ENCODE peak calls at places on chromosomes 7 and 10, in four cellular contexts. One of them, this sample, is unnamed.

GRCh38 chr10:17430647-17431355 is 23.6 kb downstream of the ST8SIA6 start:
- DNase-seq in glomerular endothelial cell: peak
- DNase-seq in CD4-positive, alpha-beta memory T cell: peak
- DNase-seq in stimulated activated CD8-positive, alpha-beta memory T cell treated with anti-CD3 and anti-CD28 coated beads, Interleukin-2, amount 100 ng/mL, for 1 hour: no peak
- DNase-seq in this sample: peak

GRCh38 chr10:33506838-33507661 is 172.6 kb upstream of the NRP1 start:
- DNase-seq in glomerular endothelial cell: no peak
- DNase-seq in CD4-positive, alpha-beta memory T cell: no peak
- DNase-seq in stimulated activated CD8-positive, alpha-beta memory T cell treated with anti-CD3 and anti-CD28 coated beads, Interleukin-2, amount 100 ng/mL, for 1 hour: no peak
- DNase-seq in this sample: no peak

GRCh38 chr7:151630349-151630748 is 110.7 kb upstream of the RHEB start:
- DNase-seq in glomerular endothelial cell: no peak
- DNase-seq in CD4-positive, alpha-beta memory T cell: no peak
- DNase-seq in stimulated activated CD8-positive, alpha-beta memory T cell treated with anti-CD3 and anti-CD28 coated beads, Interleukin-2, amount 100 ng/mL, for 1 hour: no peak
- DNase-seq in this sample: no peak

GRCh38 chr10:44971935-44972792 is 6.4 kb downstream of the DEPP1 start:
- DNase-seq in glomerular endothelial cell: no peak
- DNase-seq in CD4-positive, alpha-beta memory T cell: no peak
- DNase-seq in stimulated activated CD8-positive, alpha-beta memory T cell treated with anti-CD3 and anti-CD28 coated beads, Interleukin-2, amount 100 ng/mL, for 1 hour: no peak
- DNase-seq in this sample: no peak

GRCh38 chr7:150368098-150368883 is at the start of gene REPIN1:
- DNase-seq in glomerular endothelial cell: no peak
- DNase-seq in CD4-positive, alpha-beta memory T cell: peak
- DNase-seq in stimulated activated CD8-positive, alpha-beta memory T cell treated with anti-CD3 and anti-CD28 coated beads, Interleukin-2, amount 100 ng/mL, for 1 hour: peak
- DNase-seq in this sample: peak

GRCh38 chr7:79495544-79496272 is 42.2 kb upstream of the MAGI2 start:
- DNase-seq in glomerular endothelial cell: no peak
- DNase-seq in CD4-positive, alpha-beta memory T cell: no peak
- DNase-seq in stimulated activated CD8-positive, alpha-beta memory T cell treated with anti-CD3 and anti-CD28 coated beads, Interleukin-2, amount 100 ng/mL, for 1 hour: no peak
- DNase-seq in this sample: no peak

GRCh38 chr10:103506061-103506460 is 12.6 kb downstream of the NEURL1 start:
- DNase-seq in glomerular endothelial cell: no peak
- DNase-seq in CD4-positive, alpha-beta memory T cell: no peak
- DNase-seq in stimulated activated CD8-positive, alpha-beta memory T cell treated with anti-CD3 and anti-CD28 coated beads, Interleukin-2, amount 100 ng/mL, for 1 hour: no peak
- DNase-seq in this sample: no peak

GRCh38 chr10:112330154-112330553 is 43.8 kb upstream of the ACSL5 start:
- DNase-seq in glomerular endothelial cell: no peak
- DNase-seq in CD4-positive, alpha-beta memory T cell: no peak
- DNase-seq in stimulated activated CD8-positive, alpha-beta memory T cell treated with anti-CD3 and anti-CD28 coated beads, Interleukin-2, amount 100 ng/mL, for 1 hour: no peak
- DNase-seq in this sample: no peak

GRCh38 chr7:124762611-124763143 is 2.9 kb downstream of the GPR37 start:
- DNase-seq in glomerular endothelial cell: no peak
- DNase-seq in CD4-positive, alpha-beta memory T cell: no peak
- DNase-seq in stimulated activated CD8-positive, alpha-beta memory T cell treated with anti-CD3 and anti-CD28 coated beads, Interleukin-2, amount 100 ng/mL, for 1 hour: no peak
- DNase-seq in this sample: no peak

GRCh38 chr10:72108811-72109618 is 20.7 kb upstream of the SPOCK2 start:
- DNase-seq in glomerular endothelial cell: no peak
- DNase-seq in CD4-positive, alpha-beta memory T cell: no peak
- DNase-seq in stimulated activated CD8-positive, alpha-beta memory T cell treated with anti-CD3 and anti-CD28 coated beads, Interleukin-2, amount 100 ng/mL, for 1 hour: no peak
- DNase-seq in this sample: no peak

GRCh38 chr7:54581511-54581910 is 39.3 kb downstream of the VSTM2A start:
- DNase-seq in glomerular endothelial cell: no peak
- DNase-seq in CD4-positive, alpha-beta memory T cell: no peak
- DNase-seq in stimulated activated CD8-positive, alpha-beta memory T cell treated with anti-CD3 and anti-CD28 coated beads, Interleukin-2, amount 100 ng/mL, for 1 hour: no peak
- DNase-seq in this sample: no peak

GRCh38 chr7:132966731-132967130 is 115.2 kb downstream of the CHCHD3 start:
- DNase-seq in glomerular endothelial cell: no peak
- DNase-seq in CD4-positive, alpha-beta memory T cell: no peak
- DNase-seq in stimulated activated CD8-positive, alpha-beta memory T cell treated with anti-CD3 and anti-CD28 coated beads, Interleukin-2, amount 100 ng/mL, for 1 hour: no peak
- DNase-seq in this sample: no peak

GRCh38 chr7:132655071-132655761 is 78.9 kb upstream of the PLXNA4 start:
- DNase-seq in glomerular endothelial cell: no peak
- DNase-seq in CD4-positive, alpha-beta memory T cell: peak
- DNase-seq in stimulated activated CD8-positive, alpha-beta memory T cell treated with anti-CD3 and anti-CD28 coated beads, Interleukin-2, amount 100 ng/mL, for 1 hour: no peak
- DNase-seq in this sample: peak

GRCh38 chr7:9328296-9328695 is 894.9 kb downstream of the NXPH1 start:
- DNase-seq in glomerular endothelial cell: no peak
- DNase-seq in CD4-positive, alpha-beta memory T cell: no peak
- DNase-seq in stimulated activated CD8-positive, alpha-beta memory T cell treated with anti-CD3 and anti-CD28 coated beads, Interleukin-2, amount 100 ng/mL, for 1 hour: no peak
- DNase-seq in this sample: no peak

GRCh38 chr10:5184987-5185386 is at the start of gene AKR1C8:
- DNase-seq in glomerular endothelial cell: no peak
- DNase-seq in CD4-positive, alpha-beta memory T cell: no peak
- DNase-seq in stimulated activated CD8-positive, alpha-beta memory T cell treated with anti-CD3 and anti-CD28 coated beads, Interleukin-2, amount 100 ng/mL, for 1 hour: no peak
- DNase-seq in this sample: no peak

GRCh38 chr10:43202657-43203490 is 64.0 kb downstream of the RASGEF1A start:
- DNase-seq in glomerular endothelial cell: no peak
- DNase-seq in CD4-positive, alpha-beta memory T cell: no peak
- DNase-seq in stimulated activated CD8-positive, alpha-beta memory T cell treated with anti-CD3 and anti-CD28 coated beads, Interleukin-2, amount 100 ng/mL, for 1 hour: no peak
- DNase-seq in this sample: peak

GRCh38 chr7:107560898-107561516 is 2.7 kb downstream of the COG5 start:
- DNase-seq in glomerular endothelial cell: no peak
- DNase-seq in CD4-positive, alpha-beta memory T cell: peak
- DNase-seq in stimulated activated CD8-positive, alpha-beta memory T cell treated with anti-CD3 and anti-CD28 coated beads, Interleukin-2, amount 100 ng/mL, for 1 hour: no peak
- DNase-seq in this sample: no peak

GRCh38 chr7:140674899-140675701 is 2.4 kb downstream of the ADCK2 start:
- DNase-seq in glomerular endothelial cell: no peak
- DNase-seq in CD4-positive, alpha-beta memory T cell: no peak
- DNase-seq in stimulated activated CD8-positive, alpha-beta memory T cell treated with anti-CD3 and anti-CD28 coated beads, Interleukin-2, amount 100 ng/mL, for 1 hour: no peak
- DNase-seq in this sample: no peak

GRCh38 chr7:150852371-150852905 is at the start of gene AOC1:
- DNase-seq in glomerular endothelial cell: no peak
- DNase-seq in CD4-positive, alpha-beta memory T cell: no peak
- DNase-seq in stimulated activated CD8-positive, alpha-beta memory T cell treated with anti-CD3 and anti-CD28 coated beads, Interleukin-2, amount 100 ng/mL, for 1 hour: no peak
- DNase-seq in this sample: no peak

GRCh38 chr7:33669251-33669670 is 236.1 kb upstream of the BMPER start:
- DNase-seq in glomerular endothelial cell: peak
- DNase-seq in CD4-positive, alpha-beta memory T cell: no peak
- DNase-seq in stimulated activated CD8-positive, alpha-beta memory T cell treated with anti-CD3 and anti-CD28 coated beads, Interleukin-2, amount 100 ng/mL, for 1 hour: no peak
- DNase-seq in this sample: no peak

GRCh38 chr10:27150261-27150660 is 3.9 kb downstream of the YME1L1 start:
- DNase-seq in glomerular endothelial cell: no peak
- DNase-seq in CD4-positive, alpha-beta memory T cell: no peak
- DNase-seq in stimulated activated CD8-positive, alpha-beta memory T cell treated with anti-CD3 and anti-CD28 coated beads, Interleukin-2, amount 100 ng/mL, for 1 hour: no peak
- DNase-seq in this sample: no peak

GRCh38 chr7:27395626-27396025 is 153.0 kb downstream of the EVX1 start:
- DNase-seq in glomerular endothelial cell: no peak
- DNase-seq in CD4-positive, alpha-beta memory T cell: no peak
- DNase-seq in stimulated activated CD8-positive, alpha-beta memory T cell treated with anti-CD3 and anti-CD28 coated beads, Interleukin-2, amount 100 ng/mL, for 1 hour: no peak
- DNase-seq in this sample: no peak

GRCh38 chr7:124322561-124322960 is 289.7 kb upstream of the TMEM229A start:
- DNase-seq in glomerular endothelial cell: no peak
- DNase-seq in CD4-positive, alpha-beta memory T cell: no peak
- DNase-seq in stimulated activated CD8-positive, alpha-beta memory T cell treated with anti-CD3 and anti-CD28 coated beads, Interleukin-2, amount 100 ng/mL, for 1 hour: no peak
- DNase-seq in this sample: no peak

GRCh38 chr7:101220295-101220694 is 2.3 kb downstream of the ZNHIT1 start:
- DNase-seq in glomerular endothelial cell: no peak
- DNase-seq in CD4-positive, alpha-beta memory T cell: no peak
- DNase-seq in stimulated activated CD8-positive, alpha-beta memory T cell treated with anti-CD3 and anti-CD28 coated beads, Interleukin-2, amount 100 ng/mL, for 1 hour: no peak
- DNase-seq in this sample: no peak

GRCh38 chr10:116210588-116211346 is 62.2 kb downstream of the GFRA1 start:
- DNase-seq in glomerular endothelial cell: no peak
- DNase-seq in CD4-positive, alpha-beta memory T cell: no peak
- DNase-seq in stimulated activated CD8-positive, alpha-beta memory T cell treated with anti-CD3 and anti-CD28 coated beads, Interleukin-2, amount 100 ng/mL, for 1 hour: no peak
- DNase-seq in this sample: no peak

GRCh38 chr10:58802047-58802446 is 289.4 kb downstream of the BICC1 start:
- DNase-seq in glomerular endothelial cell: no peak
- DNase-seq in CD4-positive, alpha-beta memory T cell: no peak
- DNase-seq in stimulated activated CD8-positive, alpha-beta memory T cell treated with anti-CD3 and anti-CD28 coated beads, Interleukin-2, amount 100 ng/mL, for 1 hour: no peak
- DNase-seq in this sample: no peak

GRCh38 chr10:118817328-118818068 is 62.7 kb upstream of the CACUL1 start:
- DNase-seq in glomerular endothelial cell: no peak
- DNase-seq in CD4-positive, alpha-beta memory T cell: no peak
- DNase-seq in stimulated activated CD8-positive, alpha-beta memory T cell treated with anti-CD3 and anti-CD28 coated beads, Interleukin-2, amount 100 ng/mL, for 1 hour: no peak
- DNase-seq in this sample: no peak

GRCh38 chr7:7795736-7796135 is 77.3 kb upstream of the RPA3 start:
- DNase-seq in glomerular endothelial cell: no peak
- DNase-seq in CD4-positive, alpha-beta memory T cell: no peak
- DNase-seq in stimulated activated CD8-positive, alpha-beta memory T cell treated with anti-CD3 and anti-CD28 coated beads, Interleukin-2, amount 100 ng/mL, for 1 hour: no peak
- DNase-seq in this sample: no peak

GRCh38 chr7:53315986-53316385 is 280.6 kb downstream of the POM121L12 start:
- DNase-seq in glomerular endothelial cell: no peak
- DNase-seq in CD4-positive, alpha-beta memory T cell: no peak
- DNase-seq in stimulated activated CD8-positive, alpha-beta memory T cell treated with anti-CD3 and anti-CD28 coated beads, Interleukin-2, amount 100 ng/mL, for 1 hour: no peak
- DNase-seq in this sample: no peak

GRCh38 chr7:81487512-81487911 is 282.3 kb downstream of the HGF start:
- DNase-seq in glomerular endothelial cell: no peak
- DNase-seq in CD4-positive, alpha-beta memory T cell: no peak
- DNase-seq in stimulated activated CD8-positive, alpha-beta memory T cell treated with anti-CD3 and anti-CD28 coated beads, Interleukin-2, amount 100 ng/mL, for 1 hour: no peak
- DNase-seq in this sample: no peak

GRCh38 chr7:33760834-33761233 is 144.5 kb upstream of the BMPER start:
- DNase-seq in glomerular endothelial cell: no peak
- DNase-seq in CD4-positive, alpha-beta memory T cell: no peak
- DNase-seq in stimulated activated CD8-positive, alpha-beta memory T cell treated with anti-CD3 and anti-CD28 coated beads, Interleukin-2, amount 100 ng/mL, for 1 hour: no peak
- DNase-seq in this sample: no peak

GRCh38 chr10:718143-718700 is 28.8 kb upstream of the DIP2C start:
- DNase-seq in glomerular endothelial cell: no peak
- DNase-seq in CD4-positive, alpha-beta memory T cell: no peak
- DNase-seq in stimulated activated CD8-positive, alpha-beta memory T cell treated with anti-CD3 and anti-CD28 coated beads, Interleukin-2, amount 100 ng/mL, for 1 hour: no peak
- DNase-seq in this sample: no peak

GRCh38 chr7:138170959-138171703 is 94.9 kb downstream of the AKR1D1 start:
- DNase-seq in glomerular endothelial cell: no peak
- DNase-seq in CD4-positive, alpha-beta memory T cell: no peak
- DNase-seq in stimulated activated CD8-positive, alpha-beta memory T cell treated with anti-CD3 and anti-CD28 coated beads, Interleukin-2, amount 100 ng/mL, for 1 hour: no peak
- DNase-seq in this sample: no peak

This sample was measured in CD4-positive, alpha-beta T cell.